ENCODE peak calls at places on chromosomes 3 and 15, in ten cellular contexts. One of them, this sample, is unnamed.

GRCh38 chr3:184249412-184250166 is at the start of gene EEF1AKMT4:
- DNase-seq in stomach: peak
- DNase-seq in Panc1: peak
- DNase-seq in sigmoid colon: peak
- DNase-seq in HCT116: peak
- DNase-seq in endothelial cell of umbilical vein: peak
- DNase-seq in SK-N-SH: peak
- DNase-seq in GM23338: peak
- DNase-seq in K562: peak
- DNase-seq in spleen: peak
- DNase-seq in this sample: peak

GRCh38 chr3:75075158-75075557 is 460.7 kb upstream of the CNTN3 start:
- DNase-seq in stomach: no peak
- DNase-seq in Panc1: no peak
- DNase-seq in sigmoid colon: no peak
- DNase-seq in HCT116: no peak
- DNase-seq in endothelial cell of umbilical vein: no peak
- DNase-seq in SK-N-SH: no peak
- DNase-seq in GM23338: no peak
- DNase-seq in K562: no peak
- DNase-seq in spleen: no peak
- DNase-seq in this sample: no peak

GRCh38 chr3:107240183-107241091 is 136.8 kb upstream of the CCDC54 start:
- DNase-seq in stomach: peak
- DNase-seq in Panc1: no peak
- DNase-seq in sigmoid colon: peak
- DNase-seq in HCT116: peak
- DNase-seq in endothelial cell of umbilical vein: peak
- DNase-seq in SK-N-SH: peak
- DNase-seq in GM23338: peak
- DNase-seq in K562: peak
- DNase-seq in spleen: peak
- DNase-seq in this sample: peak

GRCh38 chr3:15805756-15806266 is 8.0 kb upstream of the ANKRD28 start:
- DNase-seq in stomach: no peak
- DNase-seq in Panc1: no peak
- DNase-seq in sigmoid colon: no peak
- DNase-seq in HCT116: no peak
- DNase-seq in endothelial cell of umbilical vein: peak
- DNase-seq in SK-N-SH: no peak
- DNase-seq in GM23338: no peak
- DNase-seq in K562: no peak
- DNase-seq in spleen: no peak
- DNase-seq in this sample: no peak

GRCh38 chr3:44554626-44555592 is at the start of gene ZKSCAN7:
- DNase-seq in stomach: peak
- DNase-seq in Panc1: no peak
- DNase-seq in sigmoid colon: peak
- DNase-seq in HCT116: no peak
- DNase-seq in endothelial cell of umbilical vein: peak
- DNase-seq in SK-N-SH: peak
- DNase-seq in GM23338: peak
- DNase-seq in K562: no peak
- DNase-seq in spleen: peak
- DNase-seq in this sample: peak

GRCh38 chr3:149003653-149004305 is 12.4 kb downstream of the GYG1 start:
- DNase-seq in stomach: no peak
- DNase-seq in Panc1: no peak
- DNase-seq in sigmoid colon: no peak
- DNase-seq in HCT116: no peak
- DNase-seq in endothelial cell of umbilical vein: no peak
- DNase-seq in SK-N-SH: no peak
- DNase-seq in GM23338: no peak
- DNase-seq in K562: no peak
- DNase-seq in spleen: no peak
- DNase-seq in this sample: no peak

GRCh38 chr15:85112997-85113396 is 131.3 kb downstream of the PDE8A start:
- DNase-seq in stomach: no peak
- DNase-seq in Panc1: no peak
- DNase-seq in sigmoid colon: no peak
- DNase-seq in HCT116: no peak
- DNase-seq in endothelial cell of umbilical vein: no peak
- DNase-seq in SK-N-SH: no peak
- DNase-seq in GM23338: no peak
- DNase-seq in K562: no peak
- DNase-seq in spleen: no peak
- DNase-seq in this sample: no peak

GRCh38 chr3:128383316-128384235 is 83.1 kb downstream of the DNAJB8 start:
- DNase-seq in stomach: peak
- DNase-seq in Panc1: peak
- DNase-seq in sigmoid colon: peak
- DNase-seq in HCT116: peak
- DNase-seq in endothelial cell of umbilical vein: peak
- DNase-seq in SK-N-SH: peak
- DNase-seq in GM23338: no peak
- DNase-seq in K562: peak
- DNase-seq in spleen: no peak
- DNase-seq in this sample: peak

GRCh38 chr3:178705925-178706324 is 169.7 kb downstream of the KCNMB2 start:
- DNase-seq in stomach: no peak
- DNase-seq in Panc1: no peak
- DNase-seq in sigmoid colon: no peak
- DNase-seq in HCT116: no peak
- DNase-seq in endothelial cell of umbilical vein: no peak
- DNase-seq in SK-N-SH: no peak
- DNase-seq in GM23338: peak
- DNase-seq in K562: no peak
- DNase-seq in spleen: no peak
- DNase-seq in this sample: no peak

GRCh38 chr3:176663819-176664218 is 533.5 kb downstream of the TBL1XR1 start:
- DNase-seq in stomach: no peak
- DNase-seq in Panc1: no peak
- DNase-seq in sigmoid colon: no peak
- DNase-seq in HCT116: peak
- DNase-seq in endothelial cell of umbilical vein: peak
- DNase-seq in SK-N-SH: peak
- DNase-seq in GM23338: peak
- DNase-seq in K562: no peak
- DNase-seq in spleen: no peak
- DNase-seq in this sample: no peak

GRCh38 chr3:148042663-148043445 is 633.7 kb downstream of the ZIC1 start:
- DNase-seq in stomach: no peak
- DNase-seq in Panc1: no peak
- DNase-seq in sigmoid colon: no peak
- DNase-seq in HCT116: no peak
- DNase-seq in endothelial cell of umbilical vein: peak
- DNase-seq in SK-N-SH: peak
- DNase-seq in GM23338: no peak
- DNase-seq in K562: no peak
- DNase-seq in spleen: no peak
- DNase-seq in this sample: no peak

GRCh38 chr3:64740232-64740631 is 52.4 kb upstream of the ADAMTS9 start:
- DNase-seq in stomach: no peak
- DNase-seq in Panc1: no peak
- DNase-seq in sigmoid colon: no peak
- DNase-seq in HCT116: no peak
- DNase-seq in endothelial cell of umbilical vein: peak
- DNase-seq in SK-N-SH: no peak
- DNase-seq in GM23338: no peak
- DNase-seq in K562: no peak
- DNase-seq in spleen: no peak
- DNase-seq in this sample: no peak

DNA sequence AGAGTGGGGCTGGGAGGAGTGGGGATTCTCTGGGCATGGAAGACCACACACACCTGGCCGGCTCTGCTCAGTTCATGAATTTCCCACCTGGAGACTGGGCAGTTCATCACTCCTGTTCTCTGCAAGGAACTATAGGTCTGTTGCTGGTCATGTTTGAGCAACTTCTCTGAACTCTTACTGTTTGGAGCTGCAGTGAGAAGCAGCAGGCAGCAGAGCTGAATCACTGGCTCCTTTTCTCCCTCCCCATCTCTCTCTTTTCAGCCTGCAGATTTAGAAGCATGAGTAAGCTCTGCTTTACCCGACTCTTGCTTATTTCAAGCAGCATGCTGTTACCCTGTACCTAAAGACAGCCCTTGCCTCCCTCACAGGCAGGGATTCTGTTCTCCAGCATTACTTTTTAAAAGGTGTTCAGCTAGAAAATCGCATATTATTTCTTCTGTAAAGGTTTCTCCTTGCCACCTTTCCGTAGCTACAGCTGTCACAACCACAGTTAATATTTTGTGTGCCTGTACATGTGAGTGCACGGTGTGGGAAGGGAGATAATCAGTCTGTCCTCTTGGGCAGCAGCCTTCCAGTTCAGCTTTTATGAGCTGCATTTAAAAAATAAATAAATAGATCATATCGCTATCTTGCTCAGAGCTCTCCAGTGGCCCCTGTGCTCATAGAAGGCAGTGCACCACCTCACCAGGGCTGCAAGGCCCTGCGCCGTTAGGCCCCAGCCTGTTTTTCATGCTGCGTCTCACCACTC is 131.6 kb downstream of the CHCHD6 start:
- DNase-seq in stomach: no peak
- DNase-seq in Panc1: no peak
- DNase-seq in sigmoid colon: peak
- DNase-seq in HCT116: no peak
- DNase-seq in endothelial cell of umbilical vein: no peak
- DNase-seq in SK-N-SH: peak
- DNase-seq in GM23338: peak
- DNase-seq in K562: peak
- DNase-seq in spleen: no peak
- DNase-seq in this sample: no peak
- TF ChIP-seq POLR2AphosphoS5 in stomach: no peak
- TF ChIP-seq POLR2AphosphoS5 in Panc1: no peak
- TF ChIP-seq POLR2AphosphoS5 in sigmoid colon: no peak
- TF ChIP-seq POLR2AphosphoS5 in HCT116: no peak
- TF ChIP-seq POLR2AphosphoS5 in endothelial cell of umbilical vein: no peak
- TF ChIP-seq POLR2AphosphoS5 in SK-N-SH: no peak
- TF ChIP-seq POLR2AphosphoS5 in GM23338: no peak
- TF ChIP-seq POLR2AphosphoS5 in K562: no peak
- TF ChIP-seq POLR2AphosphoS5 in spleen: no peak
- TF ChIP-seq POLR2AphosphoS5 in this sample: no peak

GRCh38 chr15:80659375-80659774 is 35.7 kb upstream of the ABHD17C start:
- DNase-seq in stomach: no peak
- DNase-seq in Panc1: no peak
- DNase-seq in sigmoid colon: no peak
- DNase-seq in HCT116: no peak
- DNase-seq in endothelial cell of umbilical vein: no peak
- DNase-seq in SK-N-SH: no peak
- DNase-seq in GM23338: no peak
- DNase-seq in K562: no peak
- DNase-seq in spleen: no peak
- DNase-seq in this sample: no peak

GRCh38 chr15:80665151-80665550 is 30.0 kb upstream of the ABHD17C start:
- DNase-seq in stomach: no peak
- DNase-seq in Panc1: no peak
- DNase-seq in sigmoid colon: no peak
- DNase-seq in HCT116: no peak
- DNase-seq in endothelial cell of umbilical vein: no peak
- DNase-seq in SK-N-SH: no peak
- DNase-seq in GM23338: no peak
- DNase-seq in K562: no peak
- DNase-seq in spleen: no peak
- DNase-seq in this sample: no peak

GRCh38 chr15:80662129-80662528 is 33.0 kb upstream of the ABHD17C start:
- DNase-seq in stomach: no peak
- DNase-seq in Panc1: no peak
- DNase-seq in sigmoid colon: no peak
- DNase-seq in HCT116: no peak
- DNase-seq in endothelial cell of umbilical vein: no peak
- DNase-seq in SK-N-SH: no peak
- DNase-seq in GM23338: no peak
- DNase-seq in K562: no peak
- DNase-seq in spleen: no peak
- DNase-seq in this sample: no peak

GRCh38 chr15:80662756-80663553 is 32.2 kb upstream of the ABHD17C start:
- DNase-seq in stomach: no peak
- DNase-seq in Panc1: no peak
- DNase-seq in sigmoid colon: no peak
- DNase-seq in HCT116: no peak
- DNase-seq in endothelial cell of umbilical vein: no peak
- DNase-seq in SK-N-SH: no peak
- DNase-seq in GM23338: peak
- DNase-seq in K562: no peak
- DNase-seq in spleen: no peak
- DNase-seq in this sample: peak

DNA sequence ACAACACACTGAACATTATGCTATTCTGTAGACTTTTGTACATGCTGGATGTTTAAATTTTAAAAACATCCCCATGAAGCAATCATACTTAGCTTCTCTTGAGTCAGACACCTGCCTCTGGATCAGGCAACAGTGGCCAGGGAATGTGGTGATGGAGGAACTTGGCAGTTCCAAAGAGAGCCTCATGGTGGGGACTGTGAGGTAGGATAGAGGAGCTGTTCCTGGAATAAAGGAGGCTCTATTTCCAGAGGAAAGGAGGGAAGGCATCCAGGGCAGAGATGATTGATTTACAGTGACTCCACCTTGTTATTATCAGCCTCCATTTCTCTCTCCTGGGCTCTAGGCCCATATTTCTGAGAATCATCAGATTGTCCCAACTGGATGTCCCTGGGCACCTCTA is 35.0 kb upstream of the ABHD17C start:
- DNase-seq in stomach: peak
- DNase-seq in Panc1: no peak
- DNase-seq in sigmoid colon: no peak
- DNase-seq in HCT116: no peak
- DNase-seq in endothelial cell of umbilical vein: peak
- DNase-seq in SK-N-SH: peak
- DNase-seq in GM23338: peak
- DNase-seq in K562: no peak
- DNase-seq in spleen: no peak
- DNase-seq in this sample: peak
- TF ChIP-seq CTCF in stomach: no peak
- TF ChIP-seq CTCF in Panc1: peak
- TF ChIP-seq CTCF in sigmoid colon: peak
- TF ChIP-seq CTCF in HCT116: peak
- TF ChIP-seq CTCF in endothelial cell of umbilical vein: peak
- TF ChIP-seq CTCF in SK-N-SH: peak
- TF ChIP-seq CTCF in GM23338: peak
- TF ChIP-seq CTCF in K562: no peak
- TF ChIP-seq CTCF in spleen: peak
- TF ChIP-seq CTCF in this sample: peak

GRCh38 chr3:132062535-132062934 is 27.7 kb upstream of the CPNE4 start:
- DNase-seq in stomach: no peak
- DNase-seq in Panc1: no peak
- DNase-seq in sigmoid colon: no peak
- DNase-seq in HCT116: no peak
- DNase-seq in endothelial cell of umbilical vein: no peak
- DNase-seq in SK-N-SH: no peak
- DNase-seq in GM23338: no peak
- DNase-seq in K562: no peak
- DNase-seq in spleen: no peak
- DNase-seq in this sample: no peak
- TF ChIP-seq POLR2AphosphoS5 in stomach: no peak
- TF ChIP-seq POLR2AphosphoS5 in Panc1: no peak
- TF ChIP-seq POLR2AphosphoS5 in sigmoid colon: no peak
- TF ChIP-seq POLR2AphosphoS5 in HCT116: no peak
- TF ChIP-seq POLR2AphosphoS5 in endothelial cell of umbilical vein: no peak
- TF ChIP-seq POLR2AphosphoS5 in SK-N-SH: no peak
- TF ChIP-seq POLR2AphosphoS5 in GM23338: no peak
- TF ChIP-seq POLR2AphosphoS5 in K562: no peak
- TF ChIP-seq POLR2AphosphoS5 in spleen: no peak
- TF ChIP-seq POLR2AphosphoS5 in this sample: no peak

GRCh38 chr15:29139540-29140459 is 129.8 kb downstream of the NSMCE3 start:
- DNase-seq in stomach: peak
- DNase-seq in Panc1: no peak
- DNase-seq in sigmoid colon: no peak
- DNase-seq in HCT116: peak
- DNase-seq in endothelial cell of umbilical vein: peak
- DNase-seq in SK-N-SH: peak
- DNase-seq in GM23338: peak
- DNase-seq in K562: peak
- DNase-seq in spleen: peak
- DNase-seq in this sample: peak
- TF ChIP-seq CTCF in stomach: no peak
- TF ChIP-seq CTCF in Panc1: peak
- TF ChIP-seq CTCF in sigmoid colon: peak
- TF ChIP-seq CTCF in HCT116: peak
- TF ChIP-seq CTCF in endothelial cell of umbilical vein: peak
- TF ChIP-seq CTCF in SK-N-SH: peak
- TF ChIP-seq CTCF in GM23338: peak
- TF ChIP-seq CTCF in K562: peak
- TF ChIP-seq CTCF in spleen: peak
- TF ChIP-seq CTCF in this sample: peak